ENCODE peak calls at places on chromosomes 7 and 10, in eight cellular contexts. One of them, this sample, is unnamed.

GRCh38 chr7:8305104-8305503 is 43.1 kb upstream of the ICA1 start:
- DNase-seq in brain microvascular endothelial cell: no peak
- DNase-seq in cardiac muscle cell: no peak
- DNase-seq in prostate gland: no peak
- DNase-seq in mammary epithelial cell: no peak
- DNase-seq in endodermal cell: no peak
- DNase-seq in choroid plexus epithelial cell: no peak
- DNase-seq in AG04450: no peak
- DNase-seq in this sample: no peak

GRCh38 chr10:89032141-89032814 is 41.7 kb downstream of the FAS start:
- DNase-seq in brain microvascular endothelial cell: peak; percentile 65
- DNase-seq in cardiac muscle cell: peak; percentile 75
- DNase-seq in prostate gland: peak; percentile 17
- DNase-seq in mammary epithelial cell: peak; percentile 95
- DNase-seq in endodermal cell: peak; percentile 65
- DNase-seq in choroid plexus epithelial cell: peak; percentile 87
- DNase-seq in AG04450: peak; percentile 65
- DNase-seq in this sample: no peak

GRCh38 chr10:131934769-131935168 is 34.0 kb downstream of the PPP2R2D start:
- DNase-seq in brain microvascular endothelial cell: no peak
- DNase-seq in cardiac muscle cell: no peak
- DNase-seq in prostate gland: no peak
- DNase-seq in mammary epithelial cell: no peak
- DNase-seq in endodermal cell: peak; percentile 78
- DNase-seq in choroid plexus epithelial cell: no peak
- DNase-seq in AG04450: no peak
- DNase-seq in this sample: no peak

GRCh38 chr10:45380903-45381610 is 7.0 kb downstream of the ALOX5 start:
- DNase-seq in brain microvascular endothelial cell: no peak
- DNase-seq in cardiac muscle cell: no peak
- DNase-seq in prostate gland: no peak
- DNase-seq in mammary epithelial cell: no peak
- DNase-seq in endodermal cell: peak; percentile 28
- DNase-seq in choroid plexus epithelial cell: no peak
- DNase-seq in AG04450: no peak
- DNase-seq in this sample: no peak

GRCh38 chr7:130113887-130114286 is 43.6 kb downstream of the KLHDC10 start:
- DNase-seq in brain microvascular endothelial cell: no peak
- DNase-seq in cardiac muscle cell: no peak
- DNase-seq in prostate gland: no peak
- DNase-seq in mammary epithelial cell: no peak
- DNase-seq in endodermal cell: no peak
- DNase-seq in choroid plexus epithelial cell: no peak
- DNase-seq in AG04450: no peak
- DNase-seq in this sample: no peak

GRCh38 chr10:63628526-63629362 is 107.5 kb downstream of the REEP3 start:
- DNase-seq in brain microvascular endothelial cell: peak; percentile 28
- DNase-seq in cardiac muscle cell: peak; percentile 65
- DNase-seq in prostate gland: peak; percentile 67
- DNase-seq in mammary epithelial cell: peak; percentile 43
- DNase-seq in endodermal cell: peak; percentile 69
- DNase-seq in choroid plexus epithelial cell: peak; percentile 38
- DNase-seq in AG04450: no peak
- DNase-seq in this sample: peak; percentile 86

GRCh38 chr7:77362905-77363304 is 53.2 kb downstream of the GSAP start:
- DNase-seq in brain microvascular endothelial cell: no peak
- DNase-seq in cardiac muscle cell: no peak
- DNase-seq in prostate gland: no peak
- DNase-seq in mammary epithelial cell: no peak
- DNase-seq in endodermal cell: no peak
- DNase-seq in choroid plexus epithelial cell: no peak
- DNase-seq in AG04450: no peak
- DNase-seq in this sample: no peak

GRCh38 chr7:88226886-88227516 is 7.2 kb upstream of the SRI start:
- DNase-seq in brain microvascular endothelial cell: peak; percentile 53
- DNase-seq in cardiac muscle cell: peak; percentile 77
- DNase-seq in prostate gland: no peak
- DNase-seq in mammary epithelial cell: peak; percentile 96
- DNase-seq in endodermal cell: no peak
- DNase-seq in choroid plexus epithelial cell: peak; percentile 74
- DNase-seq in AG04450: peak; percentile 18
- DNase-seq in this sample: no peak

GRCh38 chr7:16644987-16645592 is 464 bp downstream of the ANKMY2 start:
- DNase-seq in brain microvascular endothelial cell: no peak
- DNase-seq in cardiac muscle cell: peak; percentile 43
- DNase-seq in prostate gland: peak; percentile 12
- DNase-seq in mammary epithelial cell: no peak
- DNase-seq in endodermal cell: no peak
- DNase-seq in choroid plexus epithelial cell: peak; percentile 28
- DNase-seq in AG04450: no peak
- DNase-seq in this sample: peak; percentile 55

GRCh38 chr10:86321568-86321967 is 45.0 kb downstream of the GRID1 start:
- DNase-seq in brain microvascular endothelial cell: no peak
- DNase-seq in cardiac muscle cell: no peak
- DNase-seq in prostate gland: no peak
- DNase-seq in mammary epithelial cell: no peak
- DNase-seq in endodermal cell: peak; percentile 26
- DNase-seq in choroid plexus epithelial cell: no peak
- DNase-seq in AG04450: no peak
- DNase-seq in this sample: peak; percentile 33

GRCh38 chr10:74824184-74825032 is 2.0 kb upstream of the KAT6B start:
- DNase-seq in brain microvascular endothelial cell: no peak
- DNase-seq in cardiac muscle cell: peak; percentile 26
- DNase-seq in prostate gland: peak; percentile 13
- DNase-seq in mammary epithelial cell: no peak
- DNase-seq in endodermal cell: peak; percentile 64
- DNase-seq in choroid plexus epithelial cell: no peak
- DNase-seq in AG04450: no peak
- DNase-seq in this sample: no peak

GRCh38 chr10:50552771-50553535 is 70.8 kb downstream of the SGMS1 start:
- DNase-seq in brain microvascular endothelial cell: peak; percentile 39
- DNase-seq in cardiac muscle cell: peak; percentile 71
- DNase-seq in prostate gland: no peak
- DNase-seq in mammary epithelial cell: no peak
- DNase-seq in endodermal cell: peak; percentile 62
- DNase-seq in choroid plexus epithelial cell: peak; percentile 50
- DNase-seq in AG04450: no peak
- DNase-seq in this sample: no peak

GRCh38 chr10:44935201-44935960 is 24.2 kb upstream of the RASSF4 start:
- DNase-seq in brain microvascular endothelial cell: peak; percentile 72
- DNase-seq in cardiac muscle cell: peak; percentile 95
- DNase-seq in prostate gland: no peak
- DNase-seq in mammary epithelial cell: peak; percentile 89
- DNase-seq in endodermal cell: no peak
- DNase-seq in choroid plexus epithelial cell: peak; percentile 71
- DNase-seq in AG04450: peak; percentile 66
- DNase-seq in this sample: peak; percentile 81

GRCh38 chr7:28408105-28408973 is 4.0 kb upstream of the CREB5 start:
- DNase-seq in brain microvascular endothelial cell: no peak
- DNase-seq in cardiac muscle cell: no peak
- DNase-seq in prostate gland: no peak
- DNase-seq in mammary epithelial cell: no peak
- DNase-seq in endodermal cell: peak; percentile 76
- DNase-seq in choroid plexus epithelial cell: no peak
- DNase-seq in AG04450: no peak
- DNase-seq in this sample: peak; percentile 67

GRCh38 chr7:4862156-4862555 is 326 bp upstream of the PAPOLB start:
- DNase-seq in brain microvascular endothelial cell: no peak
- DNase-seq in cardiac muscle cell: no peak
- DNase-seq in prostate gland: no peak
- DNase-seq in mammary epithelial cell: no peak
- DNase-seq in endodermal cell: no peak
- DNase-seq in choroid plexus epithelial cell: no peak
- DNase-seq in AG04450: no peak
- DNase-seq in this sample: no peak
- H3K4me3 ChIP-seq in brain microvascular endothelial cell: peak overlapping the region; percentile 49
- H3K4me3 ChIP-seq in cardiac muscle cell: no peak overlapping the region
- H3K4me3 ChIP-seq in prostate gland: peak overlapping the region; percentile 27
- H3K4me3 ChIP-seq in mammary epithelial cell: no peak overlapping the region
- H3K4me3 ChIP-seq in endodermal cell: peak overlapping the region; percentile 72
- H3K4me3 ChIP-seq in choroid plexus epithelial cell: peak overlapping the region; percentile 59
- H3K4me3 ChIP-seq in AG04450: no peak overlapping the region
- H3K4me3 ChIP-seq in this sample: peak overlapping the region; percentile 49

GRCh38 chr10:92845926-92846325 is 2.4 kb upstream of the EXOC6 start:
- DNase-seq in brain microvascular endothelial cell: no peak
- DNase-seq in cardiac muscle cell: no peak
- DNase-seq in prostate gland: no peak
- DNase-seq in mammary epithelial cell: no peak
- DNase-seq in endodermal cell: no peak
- DNase-seq in choroid plexus epithelial cell: no peak
- DNase-seq in AG04450: no peak
- DNase-seq in this sample: no peak
- H3K4me3 ChIP-seq in brain microvascular endothelial cell: no peak overlapping the region
- H3K4me3 ChIP-seq in cardiac muscle cell: no peak overlapping the region
- H3K4me3 ChIP-seq in prostate gland: no peak overlapping the region
- H3K4me3 ChIP-seq in mammary epithelial cell: no peak overlapping the region
- H3K4me3 ChIP-seq in endodermal cell: no peak overlapping the region
- H3K4me3 ChIP-seq in choroid plexus epithelial cell: no peak overlapping the region
- H3K4me3 ChIP-seq in AG04450: no peak overlapping the region
- H3K4me3 ChIP-seq in this sample: no peak overlapping the region

GRCh38 chr7:128240696-128241386 is at the start of gene LEP:
- DNase-seq in brain microvascular endothelial cell: no peak
- DNase-seq in cardiac muscle cell: no peak
- DNase-seq in prostate gland: no peak
- DNase-seq in mammary epithelial cell: no peak
- DNase-seq in endodermal cell: no peak
- DNase-seq in choroid plexus epithelial cell: no peak
- DNase-seq in AG04450: no peak
- DNase-seq in this sample: no peak
- H3K4me3 ChIP-seq in brain microvascular endothelial cell: no peak within 1 kb of the TSS
- H3K4me3 ChIP-seq in cardiac muscle cell: no peak within 1 kb of the TSS
- H3K4me3 ChIP-seq in prostate gland: no peak within 1 kb of the TSS
- H3K4me3 ChIP-seq in mammary epithelial cell: no peak within 1 kb of the TSS
- H3K4me3 ChIP-seq in endodermal cell: no peak within 1 kb of the TSS
- H3K4me3 ChIP-seq in choroid plexus epithelial cell: no peak within 1 kb of the TSS
- H3K4me3 ChIP-seq in AG04450: no peak within 1 kb of the TSS
- H3K4me3 ChIP-seq in this sample: no peak within 1 kb of the TSS

GRCh38 chr7:50834679-50835078 is 52.0 kb upstream of the GRB10 start:
- DNase-seq in brain microvascular endothelial cell: no peak
- DNase-seq in cardiac muscle cell: no peak
- DNase-seq in prostate gland: no peak
- DNase-seq in mammary epithelial cell: no peak
- DNase-seq in endodermal cell: no peak
- DNase-seq in choroid plexus epithelial cell: no peak
- DNase-seq in AG04450: no peak
- DNase-seq in this sample: no peak
- H3K4me3 ChIP-seq in brain microvascular endothelial cell: no peak overlapping the region
- H3K4me3 ChIP-seq in cardiac muscle cell: no peak overlapping the region
- H3K4me3 ChIP-seq in prostate gland: no peak overlapping the region
- H3K4me3 ChIP-seq in mammary epithelial cell: no peak overlapping the region
- H3K4me3 ChIP-seq in endodermal cell: no peak overlapping the region
- H3K4me3 ChIP-seq in choroid plexus epithelial cell: no peak overlapping the region
- H3K4me3 ChIP-seq in AG04450: no peak overlapping the region
- H3K4me3 ChIP-seq in this sample: no peak overlapping the region

GRCh38 chr7:148670807-148671206 is 27.9 kb upstream of the CUL1 start:
- DNase-seq in brain microvascular endothelial cell: no peak
- DNase-seq in cardiac muscle cell: no peak
- DNase-seq in prostate gland: no peak
- DNase-seq in mammary epithelial cell: no peak
- DNase-seq in endodermal cell: no peak
- DNase-seq in choroid plexus epithelial cell: no peak
- DNase-seq in AG04450: no peak
- DNase-seq in this sample: no peak

GRCh38 chr7:148665211-148665610 is 33.5 kb upstream of the CUL1 start:
- DNase-seq in brain microvascular endothelial cell: peak; percentile 47
- DNase-seq in cardiac muscle cell: no peak
- DNase-seq in prostate gland: no peak
- DNase-seq in mammary epithelial cell: no peak
- DNase-seq in endodermal cell: no peak
- DNase-seq in choroid plexus epithelial cell: no peak
- DNase-seq in AG04450: no peak
- DNase-seq in this sample: no peak

GRCh38 chr7:148672041-148672440 is 26.7 kb upstream of the CUL1 start:
- DNase-seq in brain microvascular endothelial cell: no peak
- DNase-seq in cardiac muscle cell: no peak
- DNase-seq in prostate gland: no peak
- DNase-seq in mammary epithelial cell: peak; percentile 38
- DNase-seq in endodermal cell: no peak
- DNase-seq in choroid plexus epithelial cell: no peak
- DNase-seq in AG04450: no peak
- DNase-seq in this sample: no peak

GRCh38 chr7:148669907-148670306 is 28.8 kb upstream of the CUL1 start:
- DNase-seq in brain microvascular endothelial cell: no peak
- DNase-seq in cardiac muscle cell: no peak
- DNase-seq in prostate gland: no peak
- DNase-seq in mammary epithelial cell: no peak
- DNase-seq in endodermal cell: no peak
- DNase-seq in choroid plexus epithelial cell: no peak
- DNase-seq in AG04450: no peak
- DNase-seq in this sample: no peak

GRCh38 chr7:148670374-148670773 is 28.3 kb upstream of the CUL1 start:
- DNase-seq in brain microvascular endothelial cell: peak; percentile 10
- DNase-seq in cardiac muscle cell: no peak
- DNase-seq in prostate gland: no peak
- DNase-seq in mammary epithelial cell: no peak
- DNase-seq in endodermal cell: no peak
- DNase-seq in choroid plexus epithelial cell: no peak
- DNase-seq in AG04450: no peak
- DNase-seq in this sample: no peak
- H3K4me3 ChIP-seq in brain microvascular endothelial cell: no peak overlapping the region
- H3K4me3 ChIP-seq in cardiac muscle cell: no peak overlapping the region
- H3K4me3 ChIP-seq in prostate gland: no peak overlapping the region
- H3K4me3 ChIP-seq in mammary epithelial cell: no peak overlapping the region
- H3K4me3 ChIP-seq in endodermal cell: no peak overlapping the region
- H3K4me3 ChIP-seq in choroid plexus epithelial cell: no peak overlapping the region
- H3K4me3 ChIP-seq in AG04450: no peak overlapping the region
- H3K4me3 ChIP-seq in this sample: no peak overlapping the region

DNA sequence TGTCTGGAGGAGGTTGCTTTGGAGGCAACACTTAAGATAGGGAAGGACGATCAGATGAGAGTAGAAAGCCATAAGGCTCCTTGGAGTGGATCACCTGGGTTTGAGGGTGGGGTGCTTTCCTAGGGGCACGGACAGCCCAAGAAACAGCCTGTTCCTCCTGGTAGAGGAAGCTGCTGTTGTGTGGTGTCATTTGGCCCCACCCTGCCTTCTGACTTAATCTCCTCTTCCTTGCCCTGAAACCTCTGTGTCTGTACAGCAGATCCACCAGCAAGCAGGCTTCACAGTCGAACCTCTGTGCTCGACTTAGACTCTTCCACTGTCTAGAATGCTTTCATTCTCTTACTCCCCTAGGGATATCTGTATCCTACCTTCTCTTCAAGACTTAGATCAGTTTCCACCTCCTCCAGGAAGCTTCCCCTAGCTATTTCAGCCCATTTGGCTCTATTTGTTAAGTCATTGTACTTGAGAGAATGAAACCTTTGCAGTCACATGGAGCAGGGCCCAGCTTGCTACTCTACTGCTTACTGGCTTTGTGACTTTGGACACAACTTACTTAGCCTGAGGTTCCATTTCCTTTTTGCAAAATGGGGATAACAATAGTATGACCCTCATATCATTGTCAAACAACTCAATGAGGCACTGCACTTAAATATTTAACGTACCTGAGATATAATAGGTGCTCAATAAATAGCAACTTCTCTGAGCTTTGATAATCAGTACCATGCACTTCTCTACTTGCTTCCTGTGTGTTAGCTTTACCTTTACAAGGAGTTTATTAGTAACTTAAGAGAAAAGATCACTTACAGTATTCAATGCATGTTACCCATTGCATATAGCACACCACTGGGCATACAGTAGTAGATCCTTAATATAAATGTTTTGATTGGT is 5.0 kb downstream of the MXI1 start:
- DNase-seq in brain microvascular endothelial cell: no peak
- DNase-seq in cardiac muscle cell: no peak
- DNase-seq in prostate gland: no peak
- DNase-seq in mammary epithelial cell: no peak
- DNase-seq in endodermal cell: no peak
- DNase-seq in choroid plexus epithelial cell: no peak
- DNase-seq in AG04450: no peak
- DNase-seq in this sample: peak; percentile 46
- H3K4me3 ChIP-seq in brain microvascular endothelial cell: no peak overlapping the region
- H3K4me3 ChIP-seq in cardiac muscle cell: no peak overlapping the region
- H3K4me3 ChIP-seq in prostate gland: no peak overlapping the region
- H3K4me3 ChIP-seq in mammary epithelial cell: no peak overlapping the region
- H3K4me3 ChIP-seq in endodermal cell: no peak overlapping the region
- H3K4me3 ChIP-seq in choroid plexus epithelial cell: no peak overlapping the region
- H3K4me3 ChIP-seq in AG04450: no peak overlapping the region
- H3K4me3 ChIP-seq in this sample: peak overlapping the region; percentile 91